ENCODE peak calls at places on chromosomes 12 and 14, in four cellular contexts. C, Y, B and F are unnamed samples.

GRCh38 chr14:29108908-29109307 is 342.3 kb downstream of the FOXG1 start:
- DNase-seq in C (no peak), Y (no peak), B (no peak), F (no peak)

GRCh38 chr14:94517248-94517640 is 8.0 kb upstream of the SERPINA12 start:
- DNase-seq in C (no peak), Y (no peak), B (no peak), F (no peak)

GRCh38 chr12:94553875-94554274 is 94.2 kb upstream of the CEP83 start:
- DNase-seq in C (no peak), Y (no peak), B (no peak), F (no peak)

GRCh38 chr14:85319998-85320397 is 209.9 kb upstream of the FLRT2 start:
- DNase-seq in C (no peak), Y (no peak), B (no peak), F (no peak)

GRCh38 chr12:3076730-3077571 is at the start of gene TSPAN9:
- DNase-seq in C (peak; percentile 55), Y (peak; percentile 87), B (no peak), F (peak; percentile 90)

GRCh38 chr14:35401422-35401729 is 3.2 kb downstream of the NFKBIA start:
- DNase-seq in C (no peak), Y (no peak), B (no peak), F (no peak)

GRCh38 chr12:88325076-88325827 is 183.1 kb downstream of the TMTC3 start:
- DNase-seq in C (no peak), Y (no peak), B (peak; percentile 83), F (no peak)

GRCh38 chr14:94624537-94625352 is 12.6 kb downstream of the SERPINA3 start:
- DNase-seq in C (no peak), Y (no peak), B (no peak), F (no peak)

GRCh38 chr14:96410119-96410518 is 18.2 kb downstream of the AK7 start:
- DNase-seq in C (no peak), Y (no peak), B (no peak), F (no peak)

GRCh38 chr14:67410313-67410712 is 1.7 kb downstream of the PLEK2 start:
- DNase-seq in C (no peak), Y (no peak), B (no peak), F (no peak)

GRCh38 chr14:58765843-58766242 is 128.1 kb downstream of the DACT1 start:
- DNase-seq in C (no peak), Y (no peak), B (no peak), F (no peak)
- H3K4me3 ChIP-seq in C (no peak overlapping the region), Y (no peak overlapping the region), B (no peak overlapping the region), F (no peak overlapping the region)

GRCh38 chr12:132490481-132491348 is 764 bp downstream of the FBRSL1 start:
- DNase-seq in C (no peak), Y (no peak), B (no peak), F (no peak)
- H3K27ac ChIP-seq in C (peak overlapping the region; percentile 38), Y (peak overlapping the region; percentile 60), B (no peak overlapping the region), F (no peak overlapping the region)

GRCh38 chr14:58107041-58107440 is 45.0 kb downstream of the ARMH4 start:
- DNase-seq in C (no peak), Y (no peak), B (no peak), F (no peak)
- H3K4me3 ChIP-seq in C (no peak overlapping the region), Y (no peak overlapping the region), B (no peak overlapping the region), F (no peak overlapping the region)

DNA sequence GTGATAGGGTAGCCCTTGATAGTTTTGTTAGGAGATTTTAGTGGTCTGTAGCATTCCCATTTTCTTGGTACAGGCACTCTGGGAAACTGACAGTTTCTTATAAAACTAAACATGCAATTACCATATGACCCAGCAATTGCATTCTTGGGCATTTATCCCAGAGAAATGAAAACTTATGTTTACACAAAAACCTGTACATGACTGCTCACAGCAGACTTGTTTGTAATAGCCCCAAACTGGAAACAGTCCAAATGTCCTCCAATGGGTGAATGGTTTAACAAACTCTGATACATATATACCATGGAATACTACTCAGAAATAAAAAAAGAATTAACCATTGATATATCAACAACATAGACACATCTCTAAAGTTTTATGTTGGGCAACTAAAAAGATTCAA is 75.5 kb downstream of the BORCS5 start:
- DNase-seq in C (no peak), Y (no peak), B (peak; percentile 94), F (no peak)
- H3K27ac ChIP-seq in C (no peak overlapping the region), Y (peak overlapping the region; percentile 20), B (no peak overlapping the region), F (peak overlapping the region; percentile 16)

DNA sequence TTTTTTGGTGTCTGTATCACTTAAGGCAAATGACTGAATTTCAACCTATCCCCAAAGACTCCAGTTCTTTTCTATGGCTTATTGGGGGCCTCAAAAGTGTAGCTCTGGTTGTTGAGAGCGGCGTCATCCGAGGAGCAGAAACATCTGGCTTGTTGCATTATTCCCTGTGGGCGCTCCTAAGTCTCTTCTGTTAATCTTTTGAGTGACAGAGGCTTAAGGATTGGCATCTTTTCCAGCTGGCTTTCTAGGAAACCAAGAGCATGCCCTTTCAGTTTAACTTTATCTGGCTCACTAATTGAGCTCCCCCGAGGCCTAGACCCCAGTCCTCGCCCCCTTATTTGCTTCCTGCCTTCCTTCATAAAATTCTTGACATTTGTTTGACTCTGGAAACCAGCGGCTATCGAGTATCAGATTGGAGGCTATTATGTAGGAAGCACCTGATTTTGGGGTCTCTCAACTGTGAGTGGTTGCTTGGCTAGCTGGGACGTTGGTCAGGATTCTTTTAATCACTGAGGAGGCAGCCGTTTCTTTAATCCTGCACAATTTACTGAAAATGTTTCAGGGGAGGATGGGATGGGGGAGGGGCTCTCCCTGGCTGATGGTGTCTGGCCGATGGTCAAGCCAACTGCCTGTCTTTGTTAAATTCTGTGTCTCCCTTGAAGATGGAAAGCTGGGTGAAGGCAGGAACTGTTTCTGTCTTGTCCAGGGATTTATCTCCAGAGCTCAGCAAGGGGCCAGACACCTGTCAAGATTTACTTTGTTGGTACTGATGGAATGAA is 3.1 kb downstream of the SMOC1 start:
- DNase-seq in C (no peak), Y (no peak), B (no peak), F (no peak)
- H3K4me3 ChIP-seq in C (no peak overlapping the region), Y (no peak overlapping the region), B (no peak overlapping the region), F (no peak overlapping the region)

GRCh38 chr12:124631681-124632080 is 64.3 kb upstream of the NCOR2 start:
- DNase-seq in C (no peak), Y (no peak), B (no peak), F (no peak)
- H3K27ac ChIP-seq in C (no peak overlapping the region), Y (no peak overlapping the region), B (no peak overlapping the region), F (no peak overlapping the region)

DNA sequence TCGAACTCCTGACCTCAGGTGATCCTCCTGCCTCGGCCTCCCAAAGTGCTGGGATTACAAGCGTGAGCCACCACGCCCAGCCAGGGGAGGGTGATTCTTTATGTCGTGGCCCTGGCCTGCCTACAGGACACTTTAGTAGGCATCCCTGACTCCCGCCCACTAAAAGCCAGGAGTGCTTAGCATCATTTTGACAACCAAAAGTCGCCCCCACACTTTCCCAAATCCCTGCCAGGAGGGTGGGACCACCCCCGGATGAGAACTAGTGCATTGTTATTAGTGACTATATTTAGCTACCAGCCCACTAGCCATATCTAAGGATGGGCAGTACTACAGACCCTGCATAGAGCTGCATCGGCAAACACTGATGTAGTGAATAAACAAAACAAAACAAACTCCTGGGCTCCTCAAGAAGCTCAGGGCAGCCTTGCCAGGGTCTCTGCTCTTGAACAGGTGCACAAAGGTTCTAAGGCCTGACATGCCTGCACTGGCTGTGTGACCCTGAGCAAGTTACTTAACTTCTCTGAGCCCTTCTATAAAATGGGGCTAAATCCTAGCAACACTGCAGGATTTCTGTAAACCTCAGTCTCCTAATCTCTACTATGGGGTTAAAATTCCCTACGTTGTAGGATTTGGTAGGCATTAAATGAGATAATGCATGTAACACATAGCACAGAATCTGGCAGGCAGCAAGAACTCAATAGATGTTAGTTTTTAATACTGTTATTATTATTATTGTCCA is 2.2 kb downstream of the CAMKK2 start:
- DNase-seq in C (no peak), Y (no peak), B (no peak), F (no peak)
- H3K4me3 ChIP-seq in C (no peak overlapping the region), Y (peak overlapping the region; percentile 99), B (no peak overlapping the region), F (peak overlapping the region; percentile 99)

GRCh38 chr14:103879118-103879569 is 31.8 kb upstream of the PPP1R13B start:
- DNase-seq in C (no peak), Y (no peak), B (no peak), F (no peak)
- H3K27ac ChIP-seq in C (no peak overlapping the region), Y (peak overlapping the region; percentile 83), B (no peak overlapping the region), F (peak overlapping the region; percentile 83)

GRCh38 chr12:51372021-51372420 is 19.2 kb downstream of the GALNT6 start:
- DNase-seq in C (no peak), Y (no peak), B (no peak), F (no peak)

GRCh38 chr12:51370667-51371066 is 20.5 kb downstream of the GALNT6 start:
- DNase-seq in C (no peak), Y (no peak), B (no peak), F (no peak)

GRCh38 chr12:51371295-51371953 is 19.8 kb downstream of the GALNT6 start:
- DNase-seq in C (no peak), Y (no peak), B (peak; percentile 90), F (no peak)

GRCh38 chr12:51369581-51369980 is 21.6 kb downstream of the GALNT6 start:
- DNase-seq in C (no peak), Y (no peak), B (no peak), F (no peak)

GRCh38 chr12:51368640-51369517 is 22.3 kb downstream of the GALNT6 start:
- DNase-seq in C (peak; percentile 86), Y (peak; percentile 64), B (no peak), F (peak; percentile 82)
- H3K4me3 ChIP-seq in C (peak overlapping the region; percentile 62), Y (no peak overlapping the region), B (no peak overlapping the region), F (no peak overlapping the region)